ENCODE peak calls at places on chromosomes 16 and 17, in six cellular contexts. One of them, this sample, is unnamed. For H3K4me1, the result is how much of the 10 kb centered on the place peaks cover.

GRCh38 chr17:13297198-13297597 is 279.4 kb upstream of the ELAC2 start:
- DNase-seq in mesenchymal stem cell: no peak
- DNase-seq in trophoblast cell: no peak
- DNase-seq in H9: no peak
- DNase-seq in IMR-90: no peak
- DNase-seq in H1: no peak
- DNase-seq in this sample: no peak

GRCh38 chr16:31427441-31428276 is 501 bp downstream of the COX6A2 start:
- DNase-seq in H9: peak
- DNase-seq in trophoblast cell: peak
- DNase-seq in IMR-90: no peak
- DNase-seq in mesenchymal stem cell: no peak
- DNase-seq in H1: no peak
- DNase-seq in this sample: no peak

GRCh38 chr17:19306160-19307111 is 56.1 kb downstream of the B9D1 start:
- DNase-seq in H9: no peak
- DNase-seq in H1: no peak
- DNase-seq in IMR-90: no peak
- DNase-seq in mesenchymal stem cell: no peak
- DNase-seq in trophoblast cell: no peak
- DNase-seq in this sample: no peak

GRCh38 chr17:44083250-44083849 is 12.8 kb downstream of the G6PC3 start:
- DNase-seq in H9: peak
- DNase-seq in IMR-90: no peak
- DNase-seq in trophoblast cell: peak
- DNase-seq in H1: no peak
- DNase-seq in mesenchymal stem cell: no peak
- DNase-seq in this sample: no peak

GRCh38 chr16:53449816-53450517 is 15.7 kb downstream of the RBL2 start:
- DNase-seq in mesenchymal stem cell: no peak
- DNase-seq in IMR-90: no peak
- DNase-seq in trophoblast cell: no peak
- DNase-seq in H1: no peak
- DNase-seq in H9: no peak
- DNase-seq in this sample: no peak

GRCh38 chr17:62855136-62855535 is 47.0 kb upstream of the MARCHF10 start:
- DNase-seq in mesenchymal stem cell: no peak
- DNase-seq in H1: no peak
- DNase-seq in IMR-90: no peak
- DNase-seq in trophoblast cell: no peak
- DNase-seq in H9: peak
- DNase-seq in this sample: no peak

GRCh38 chr16:80123189-80123588 is 417.6 kb upstream of the DYNLRB2 start:
- DNase-seq in H9: no peak
- DNase-seq in trophoblast cell: no peak
- DNase-seq in IMR-90: no peak
- DNase-seq in mesenchymal stem cell: no peak
- DNase-seq in H1: no peak
- DNase-seq in this sample: no peak

GRCh38 chr16:87850009-87851006 is 19.0 kb downstream of the SLC7A5 start:
- DNase-seq in mesenchymal stem cell: peak
- DNase-seq in H9: peak
- DNase-seq in IMR-90: peak
- DNase-seq in H1: no peak
- DNase-seq in trophoblast cell: peak
- DNase-seq in this sample: peak

GRCh38 chr16:82859638-82860037 is 232.9 kb downstream of the CDH13 start:
- DNase-seq in H1: no peak
- DNase-seq in IMR-90: no peak
- DNase-seq in trophoblast cell: no peak
- DNase-seq in mesenchymal stem cell: no peak
- DNase-seq in H9: no peak
- DNase-seq in this sample: no peak

GRCh38 chr17:19332371-19333131 is 30.0 kb downstream of the B9D1 start:
- DNase-seq in H9: no peak
- DNase-seq in H1: no peak
- DNase-seq in mesenchymal stem cell: no peak
- DNase-seq in trophoblast cell: peak
- DNase-seq in IMR-90: no peak
- DNase-seq in this sample: no peak

GRCh38 chr17:49106366-49107210 is 26.0 kb upstream of the B4GALNT2 start:
- DNase-seq in IMR-90: peak
- DNase-seq in H1: no peak
- DNase-seq in mesenchymal stem cell: peak
- DNase-seq in trophoblast cell: peak
- DNase-seq in H9: no peak
- DNase-seq in this sample: no peak

GRCh38 chr16:88882358-88883030 is 16.0 kb upstream of the PABPN1L start:
- DNase-seq in IMR-90: no peak
- DNase-seq in H1: no peak
- DNase-seq in mesenchymal stem cell: no peak
- DNase-seq in trophoblast cell: no peak
- DNase-seq in H9: no peak
- DNase-seq in this sample: no peak

GRCh38 chr17:27677191-27677590 is 46.2 kb downstream of the LGALS9 start:
- DNase-seq in trophoblast cell: no peak
- DNase-seq in H1: no peak
- DNase-seq in IMR-90: no peak
- DNase-seq in mesenchymal stem cell: no peak
- DNase-seq in H9: no peak
- DNase-seq in this sample: no peak

GRCh38 chr16:20720251-20720650 is 21.4 kb downstream of the THUMPD1 start:
- DNase-seq in mesenchymal stem cell: no peak
- DNase-seq in H9: no peak
- DNase-seq in H1: no peak
- DNase-seq in trophoblast cell: no peak
- DNase-seq in IMR-90: no peak
- DNase-seq in this sample: no peak

GRCh38 chr17:71071041-71071440 is 901.7 kb downstream of the KCNJ2 start:
- DNase-seq in H9: no peak
- DNase-seq in trophoblast cell: no peak
- DNase-seq in H1: no peak
- DNase-seq in IMR-90: no peak
- DNase-seq in mesenchymal stem cell: no peak
- DNase-seq in this sample: no peak

GRCh38 chr16:2487517-2487842 is 12.6 kb downstream of the TBC1D24 start:
- DNase-seq in H1: no peak
- DNase-seq in IMR-90: peak
- DNase-seq in H9: no peak
- DNase-seq in mesenchymal stem cell: no peak
- DNase-seq in trophoblast cell: no peak
- DNase-seq in this sample: no peak

GRCh38 chr17:41645371-41646063 is 21.1 kb upstream of the KRT17 start:
- DNase-seq in H9: no peak
- DNase-seq in mesenchymal stem cell: peak
- DNase-seq in IMR-90: peak
- DNase-seq in H1: no peak
- DNase-seq in trophoblast cell: no peak
- DNase-seq in this sample: no peak

GRCh38 chr17:38911081-38911730 is 14.2 kb upstream of the LASP1NB start:
- DNase-seq in trophoblast cell: no peak
- DNase-seq in H1: no peak
- DNase-seq in H9: peak
- DNase-seq in mesenchymal stem cell: no peak
- DNase-seq in IMR-90: no peak
- DNase-seq in this sample: no peak

GRCh38 chr17:27817731-27818130 is 17.4 kb upstream of the NOS2 start:
- DNase-seq in IMR-90: peak
- DNase-seq in H9: no peak
- DNase-seq in trophoblast cell: no peak
- DNase-seq in mesenchymal stem cell: no peak
- DNase-seq in H1: no peak
- DNase-seq in this sample: no peak

GRCh38 chr16:89018605-89019158 is 41.7 kb upstream of the CBFA2T3 start:
- DNase-seq in IMR-90: no peak
- DNase-seq in H1: no peak
- DNase-seq in trophoblast cell: no peak
- DNase-seq in H9: no peak
- DNase-seq in mesenchymal stem cell: no peak
- DNase-seq in this sample: no peak

GRCh38 chr17:74842146-74842598 is 17.5 kb downstream of the GRIN2C start:
- DNase-seq in trophoblast cell: no peak
- DNase-seq in H9: no peak
- DNase-seq in IMR-90: no peak
- DNase-seq in mesenchymal stem cell: peak
- DNase-seq in H1: no peak
- DNase-seq in this sample: no peak

GRCh38 chr16:11325404-11326083 is 19.7 kb upstream of the RMI2 start:
- DNase-seq in IMR-90: no peak
- DNase-seq in mesenchymal stem cell: no peak
- DNase-seq in trophoblast cell: no peak
- DNase-seq in H1: no peak
- DNase-seq in H9: no peak
- DNase-seq in this sample: no peak
- H3K4ac ChIP-seq in IMR-90: peak
- H3K4ac ChIP-seq in mesenchymal stem cell: no peak
- H3K4ac ChIP-seq in trophoblast cell: no peak
- H3K4ac ChIP-seq in H1: peak
- H3K4ac ChIP-seq in H9: no peak
- H3K4ac ChIP-seq in this sample: peak

DNA sequence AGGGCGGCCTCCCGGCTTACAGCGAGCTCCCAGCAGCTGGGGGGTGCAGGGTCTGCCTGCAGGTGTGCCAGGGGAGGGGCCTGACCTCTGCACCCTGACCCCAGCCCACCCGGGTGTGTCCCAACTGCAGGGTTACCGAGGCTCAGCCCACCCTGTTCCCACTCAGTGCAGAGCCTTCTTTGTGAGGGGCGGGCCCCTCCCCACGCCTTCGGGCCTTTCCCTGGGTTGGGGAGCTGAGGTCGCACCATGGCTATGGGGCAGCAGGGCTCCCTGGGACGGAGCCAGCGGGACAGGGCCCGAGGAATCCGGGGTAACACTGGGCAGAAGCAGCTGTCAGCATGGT is 17.1 kb downstream of the CACNA1H start:
- DNase-seq in IMR-90: no peak
- DNase-seq in mesenchymal stem cell: no peak
- DNase-seq in H9: no peak
- DNase-seq in trophoblast cell: no peak
- DNase-seq in H1: no peak
- DNase-seq in this sample: no peak
- H3K14ac ChIP-seq in IMR-90: no peak
- H3K14ac ChIP-seq in mesenchymal stem cell: no peak
- H3K14ac ChIP-seq in H9: no peak
- H3K14ac ChIP-seq in trophoblast cell: no peak
- H3K14ac ChIP-seq in H1: no peak
- H3K14ac ChIP-seq in this sample: no peak

DNA sequence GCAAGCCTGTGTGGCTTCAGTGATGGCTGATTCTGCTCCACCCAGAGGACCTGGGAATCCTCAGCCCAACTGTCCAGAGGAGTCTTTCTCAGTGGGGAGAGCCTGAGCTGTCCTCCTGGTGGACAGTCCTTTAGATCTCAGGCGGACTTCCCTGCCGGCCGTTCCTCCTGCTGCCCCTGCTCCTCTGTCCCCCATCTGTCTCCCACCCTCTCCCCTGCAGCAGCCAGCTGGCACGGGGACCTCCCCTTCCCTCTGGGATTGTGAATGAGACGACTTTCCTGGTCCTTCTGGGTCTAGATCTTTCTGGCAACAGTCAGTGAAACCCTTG is 279.7 kb downstream of the SEC14L1 start:
- DNase-seq in IMR-90: no peak
- DNase-seq in H9: no peak
- DNase-seq in H1: no peak
- DNase-seq in mesenchymal stem cell: no peak
- DNase-seq in trophoblast cell: no peak
- DNase-seq in this sample: no peak
- H3K4me1 ChIP-seq in IMR-90: half or more
- H3K4me1 ChIP-seq in H9: under half
- H3K4me1 ChIP-seq in H1: under half
- H3K4me1 ChIP-seq in mesenchymal stem cell: half or more
- H3K4me1 ChIP-seq in trophoblast cell: under half
- H3K4me1 ChIP-seq in this sample: under half

GRCh38 chr16:69762843-69763556 is 868 bp downstream of the WWP2 start:
- DNase-seq in H9: no peak
- DNase-seq in H1: no peak
- DNase-seq in mesenchymal stem cell: peak
- DNase-seq in trophoblast cell: no peak
- DNase-seq in IMR-90: peak
- DNase-seq in this sample: no peak
- H3K4ac ChIP-seq in H9: no peak
- H3K4ac ChIP-seq in H1: no peak
- H3K4ac ChIP-seq in mesenchymal stem cell: no peak
- H3K4ac ChIP-seq in trophoblast cell: peak
- H3K4ac ChIP-seq in IMR-90: peak
- H3K4ac ChIP-seq in this sample: no peak

DNA sequence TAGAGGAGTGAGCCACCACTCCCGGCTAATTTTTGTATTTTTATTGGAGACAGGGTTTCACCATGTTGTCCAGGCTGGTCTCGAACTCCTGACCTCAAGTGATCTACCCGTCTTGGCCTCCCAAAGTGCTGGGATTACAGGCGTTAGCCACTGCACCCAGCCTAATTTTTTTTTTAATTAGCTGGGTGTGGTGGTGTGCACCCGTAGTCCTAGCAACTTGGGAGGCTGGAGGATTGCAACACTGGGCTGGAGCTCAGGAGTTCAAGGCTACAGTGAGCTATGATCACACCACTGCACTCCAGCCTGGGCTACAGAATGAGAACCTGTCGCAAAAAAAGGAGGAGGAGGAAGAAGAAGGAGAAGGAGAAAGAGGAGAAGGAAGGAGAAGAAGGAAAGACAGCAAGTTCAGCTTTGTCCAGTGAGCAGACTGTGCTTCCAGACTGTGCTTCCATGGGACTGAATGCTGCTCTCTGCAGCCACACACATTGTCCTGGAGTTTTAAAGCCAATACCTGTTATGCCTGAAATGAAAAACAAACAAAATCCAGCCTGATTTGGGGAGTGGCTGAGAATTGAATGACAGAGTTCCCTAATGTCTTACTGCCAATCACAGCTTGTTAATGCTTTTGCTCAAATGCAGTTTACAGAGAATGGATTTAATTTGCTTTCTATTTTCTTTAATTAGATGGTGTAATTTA is 2.8 kb upstream of the TNFRSF13B start:
- DNase-seq in IMR-90: no peak
- DNase-seq in trophoblast cell: no peak
- DNase-seq in H9: peak
- DNase-seq in mesenchymal stem cell: no peak
- DNase-seq in H1: no peak
- DNase-seq in this sample: no peak
- H3K14ac ChIP-seq in IMR-90: no peak
- H3K14ac ChIP-seq in trophoblast cell: no peak
- H3K14ac ChIP-seq in H9: no peak
- H3K14ac ChIP-seq in mesenchymal stem cell: no peak
- H3K14ac ChIP-seq in H1: no peak
- H3K14ac ChIP-seq in this sample: no peak